ENCODE peak calls at places on chromosomes 16 and 17, in six cellular contexts. M, F, T, O, D and C are unnamed samples.

GRCh38 chr17:81806461-81807209 is 2.7 kb downstream of the GCGR start:
- DNase-seq in M (no peak), F (no peak), T (no peak), O (no peak), D (no peak), C (no peak)

GRCh38 chr17:68346448-68346847 is 55.2 kb downstream of the ARSG start:
- DNase-seq in M (peak), F (peak), T (peak), O (peak), D (peak), C (no peak)

GRCh38 chr16:57693539-57693938 is 1.1 kb upstream of the DRC7 start:
- DNase-seq in M (no peak), F (no peak), T (no peak), O (no peak), D (no peak), C (no peak)

GRCh38 chr17:80760501-80760900 is 215.9 kb downstream of the RPTOR start:
- DNase-seq in M (peak), F (no peak), T (no peak), O (no peak), D (no peak), C (no peak)

GRCh38 chr17:652310-652709 is 62.3 kb downstream of the VPS53 start:
- DNase-seq in M (no peak), F (no peak), T (no peak), O (no peak), D (no peak), C (no peak)

GRCh38 chr16:17129971-17130370 is 340.8 kb downstream of the XYLT1 start:
- DNase-seq in M (no peak), F (no peak), T (no peak), O (no peak), D (no peak), C (no peak)

GRCh38 chr17:61410100-61410551 is 10.5 kb downstream of the TBX2 start:
- DNase-seq in M (peak), F (no peak), T (no peak), O (no peak), D (no peak), C (peak)

GRCh38 chr16:964696-965395 is 5.9 kb downstream of the LMF1 start:
- DNase-seq in M (peak), F (no peak), T (peak), O (no peak), D (peak), C (no peak)

GRCh38 chr17:32426894-32427293 is 17.4 kb upstream of the PSMD11 start:
- DNase-seq in M (no peak), F (no peak), T (no peak), O (no peak), D (no peak), C (no peak)

GRCh38 chr17:15946611-15947120 is 1.7 kb downstream of the ADORA2B start:
- DNase-seq in M (no peak), F (no peak), T (no peak), O (no peak), D (no peak), C (no peak)

GRCh38 chr17:40417258-40417608 is 463 bp downstream of the TOP2A start:
- DNase-seq in M (no peak), F (no peak), T (no peak), O (no peak), D (no peak), C (peak)

GRCh38 chr16:54462766-54463165 is 176.2 kb upstream of the IRX3 start:
- DNase-seq in M (no peak), F (no peak), T (no peak), O (no peak), D (no peak), C (no peak)

GRCh38 chr16:3171181-3171854 is 16.7 kb upstream of the OR1F1 start:
- DNase-seq in M (peak), F (no peak), T (no peak), O (peak), D (no peak), C (no peak)

GRCh38 chr16:19687279-19687678 is 30.7 kb downstream of the KNOP1 start:
- DNase-seq in M (no peak), F (no peak), T (no peak), O (no peak), D (no peak), C (no peak)

GRCh38 chr17:40566027-40566426 is 755 bp upstream of the CCR7 start:
- DNase-seq in M (no peak), F (no peak), T (no peak), O (no peak), D (no peak), C (no peak)

GRCh38 chr16:15518412-15519351 is 84.3 kb downstream of the BMERB1 start:
- DNase-seq in M (no peak), F (no peak), T (no peak), O (no peak), D (no peak), C (no peak)

GRCh38 chr16:75627856-75628255 is 4.8 kb upstream of the ADAT1 start:
- DNase-seq in M (no peak), F (no peak), T (no peak), O (no peak), D (no peak), C (no peak)

GRCh38 chr17:30600830-30601494 is 123.8 kb downstream of the GOSR1 start:
- DNase-seq in M (no peak), F (peak), T (no peak), O (no peak), D (peak), C (peak)

GRCh38 chr17:77286391-77286640 is 145.5 kb downstream of the SEC14L1 start:
- DNase-seq in M (no peak), F (no peak), T (no peak), O (no peak), D (no peak), C (no peak)

GRCh38 chr17:28717578-28718316 is at the start of gene RAB34:
- DNase-seq in M (peak), F (peak), T (no peak), O (no peak), D (no peak), C (peak)

GRCh38 chr16:55711959-55712876 is 56.4 kb downstream of the SLC6A2 start:
- DNase-seq in M (peak), F (peak), T (no peak), O (peak), D (peak), C (peak)

GRCh38 chr17:44911133-44912001 is 3.9 kb downstream of the GFAP start:
- DNase-seq in M (peak), F (peak), T (peak), O (peak), D (peak), C (peak)

GRCh38 chr16:3149630-3150345 is 15.0 kb downstream of the ZNF213 start:
- DNase-seq in M (peak), F (peak), T (no peak), O (peak), D (no peak), C (peak)

GRCh38 chr17:48883171-48883570 is 9.4 kb upstream of the ATP5MC1 start:
- DNase-seq in M (no peak), F (no peak), T (no peak), O (no peak), D (no peak), C (no peak)

GRCh38 chr16:29873319-29873718 is 10.3 kb upstream of the CDIPT start:
- DNase-seq in M (no peak), F (no peak), T (no peak), O (no peak), D (no peak), C (no peak)

GRCh38 chr16:305916-306315 is 23.0 kb downstream of the PDIA2 start:
- DNase-seq in M (no peak), F (no peak), T (no peak), O (no peak), D (no peak), C (no peak)